ENCODE peak calls at places on chromosomes 12 and 14, in six cellular contexts. One of them, this sample, is unnamed.

GRCh38 chr12:124296916-124297351 is 2.0 kb downstream of the RFLNA start:
- DNase-seq in colonic mucosa: peak; percentile 59
- DNase-seq in BE2C: no peak
- DNase-seq in A673: no peak
- DNase-seq in esophagus muscularis mucosa: no peak
- DNase-seq in IMR-90: no peak
- DNase-seq in this sample: no peak

GRCh38 chr14:72450473-72451044 is 443.3 kb downstream of the DPF3 start:
- DNase-seq in colonic mucosa: no peak
- DNase-seq in BE2C: no peak
- DNase-seq in A673: peak; percentile 80
- DNase-seq in esophagus muscularis mucosa: no peak
- DNase-seq in IMR-90: no peak
- DNase-seq in this sample: no peak

GRCh38 chr12:92912052-92912451 is 17.0 kb downstream of the EEA1 start:
- DNase-seq in colonic mucosa: no peak
- DNase-seq in BE2C: no peak
- DNase-seq in A673: peak; percentile 69
- DNase-seq in esophagus muscularis mucosa: no peak
- DNase-seq in IMR-90: peak; percentile 32
- DNase-seq in this sample: peak; percentile 73

GRCh38 chr14:105182296-105183020 is 1.3 kb upstream of the NUDT14 start:
- DNase-seq in colonic mucosa: no peak
- DNase-seq in BE2C: no peak
- DNase-seq in A673: no peak
- DNase-seq in esophagus muscularis mucosa: no peak
- DNase-seq in IMR-90: no peak
- DNase-seq in this sample: no peak

GRCh38 chr14:73290279-73290678 is 53.0 kb downstream of the PAPLN start:
- DNase-seq in colonic mucosa: no peak
- DNase-seq in BE2C: no peak
- DNase-seq in A673: no peak
- DNase-seq in esophagus muscularis mucosa: no peak
- DNase-seq in IMR-90: peak; percentile 37
- DNase-seq in this sample: no peak

GRCh38 chr14:104824353-104824997 is 23.6 kb downstream of the ZBTB42 start:
- DNase-seq in colonic mucosa: no peak
- DNase-seq in BE2C: no peak
- DNase-seq in A673: no peak
- DNase-seq in esophagus muscularis mucosa: no peak
- DNase-seq in IMR-90: no peak
- DNase-seq in this sample: no peak

GRCh38 chr12:45089417-45089816 is 38.5 kb upstream of the DBX2 start:
- DNase-seq in colonic mucosa: no peak
- DNase-seq in BE2C: no peak
- DNase-seq in A673: peak; percentile 57
- DNase-seq in esophagus muscularis mucosa: no peak
- DNase-seq in IMR-90: no peak
- DNase-seq in this sample: no peak

GRCh38 chr12:86931714-86932113 is 675.5 kb upstream of the MGAT4C start:
- DNase-seq in colonic mucosa: no peak
- DNase-seq in BE2C: no peak
- DNase-seq in A673: no peak
- DNase-seq in esophagus muscularis mucosa: no peak
- DNase-seq in IMR-90: no peak
- DNase-seq in this sample: no peak

GRCh38 chr12:47411961-47412360 is 293.9 kb downstream of the RPAP3 start:
- DNase-seq in colonic mucosa: no peak
- DNase-seq in BE2C: no peak
- DNase-seq in A673: no peak
- DNase-seq in esophagus muscularis mucosa: no peak
- DNase-seq in IMR-90: peak; percentile 18
- DNase-seq in this sample: no peak

GRCh38 chr14:22644305-22644635 is at the start of gene OR6J1:
- DNase-seq in colonic mucosa: no peak
- DNase-seq in BE2C: no peak
- DNase-seq in A673: no peak
- DNase-seq in esophagus muscularis mucosa: no peak
- DNase-seq in IMR-90: no peak
- DNase-seq in this sample: no peak

GRCh38 chr14:73209943-73210342 is 27.4 kb upstream of the PAPLN start:
- DNase-seq in colonic mucosa: no peak
- DNase-seq in BE2C: no peak
- DNase-seq in A673: no peak
- DNase-seq in esophagus muscularis mucosa: no peak
- DNase-seq in IMR-90: peak; percentile 67
- DNase-seq in this sample: peak; percentile 70

GRCh38 chr12:47818701-47819543 is 781 bp downstream of the HDAC7 start:
- DNase-seq in colonic mucosa: peak; percentile 79
- DNase-seq in BE2C: peak; percentile 39
- DNase-seq in A673: no peak
- DNase-seq in esophagus muscularis mucosa: no peak
- DNase-seq in IMR-90: no peak
- DNase-seq in this sample: no peak

GRCh38 chr12:32171211-32171610 is 64.6 kb downstream of the BICD1 start:
- DNase-seq in colonic mucosa: no peak
- DNase-seq in BE2C: no peak
- DNase-seq in A673: no peak
- DNase-seq in esophagus muscularis mucosa: no peak
- DNase-seq in IMR-90: no peak
- DNase-seq in this sample: no peak

GRCh38 chr14:23162800-23163199 is 20.7 kb downstream of the SLC7A8 start:
- DNase-seq in colonic mucosa: no peak
- DNase-seq in BE2C: no peak
- DNase-seq in A673: no peak
- DNase-seq in esophagus muscularis mucosa: no peak
- DNase-seq in IMR-90: no peak
- DNase-seq in this sample: no peak

GRCh38 chr12:16294589-16294988 is 17.1 kb upstream of the SLC15A5 start:
- DNase-seq in colonic mucosa: no peak
- DNase-seq in BE2C: no peak
- DNase-seq in A673: no peak
- DNase-seq in esophagus muscularis mucosa: no peak
- DNase-seq in IMR-90: no peak
- DNase-seq in this sample: no peak

GRCh38 chr12:79561401-79562132 is 129.2 kb downstream of the PAWR start:
- DNase-seq in colonic mucosa: no peak
- DNase-seq in BE2C: no peak
- DNase-seq in A673: no peak
- DNase-seq in esophagus muscularis mucosa: no peak
- DNase-seq in IMR-90: no peak
- DNase-seq in this sample: no peak

GRCh38 chr12:52074006-52074405 is 4.2 kb downstream of the ATG101 start:
- DNase-seq in colonic mucosa: no peak
- DNase-seq in BE2C: peak; percentile 92
- DNase-seq in A673: peak; percentile 18
- DNase-seq in esophagus muscularis mucosa: no peak
- DNase-seq in IMR-90: no peak
- DNase-seq in this sample: peak; percentile 73

GRCh38 chr14:73457050-73457934 is 1.1 kb downstream of the NUMB start:
- DNase-seq in colonic mucosa: peak; percentile 74
- DNase-seq in BE2C: peak; percentile 39
- DNase-seq in A673: peak; percentile 37
- DNase-seq in esophagus muscularis mucosa: peak; percentile 92
- DNase-seq in IMR-90: peak; percentile 33
- DNase-seq in this sample: no peak

GRCh38 chr12:51937941-51938340 is 13.6 kb upstream of the ACVR1B start:
- DNase-seq in colonic mucosa: no peak
- DNase-seq in BE2C: peak; percentile 63
- DNase-seq in A673: no peak
- DNase-seq in esophagus muscularis mucosa: no peak
- DNase-seq in IMR-90: no peak
- DNase-seq in this sample: no peak

GRCh38 chr12:5018677-5019076 is 25.0 kb upstream of the KCNA5 start:
- DNase-seq in colonic mucosa: no peak
- DNase-seq in BE2C: no peak
- DNase-seq in A673: no peak
- DNase-seq in esophagus muscularis mucosa: no peak
- DNase-seq in IMR-90: no peak
- DNase-seq in this sample: no peak

GRCh38 chr12:115511971-115512370 is 765.5 kb downstream of the MED13L start:
- DNase-seq in colonic mucosa: no peak
- DNase-seq in BE2C: no peak
- DNase-seq in A673: no peak
- DNase-seq in esophagus muscularis mucosa: no peak
- DNase-seq in IMR-90: no peak
- DNase-seq in this sample: no peak

GRCh38 chr14:54138354-54139038 is 181.9 kb upstream of the BMP4 start:
- DNase-seq in colonic mucosa: no peak
- DNase-seq in BE2C: no peak
- DNase-seq in A673: no peak
- DNase-seq in esophagus muscularis mucosa: no peak
- DNase-seq in IMR-90: no peak
- DNase-seq in this sample: no peak

GRCh38 chr12:13472690-13473089 is 276.2 kb downstream of the EMP1 start:
- DNase-seq in colonic mucosa: no peak
- DNase-seq in BE2C: no peak
- DNase-seq in A673: no peak
- DNase-seq in esophagus muscularis mucosa: no peak
- DNase-seq in IMR-90: peak; percentile 3
- DNase-seq in this sample: no peak

GRCh38 chr14:100585448-100586152 is 1.6 kb downstream of the BEGAIN start:
- DNase-seq in colonic mucosa: no peak
- DNase-seq in BE2C: no peak
- DNase-seq in A673: no peak
- DNase-seq in esophagus muscularis mucosa: no peak
- DNase-seq in IMR-90: no peak
- DNase-seq in this sample: no peak

GRCh38 chr14:25103261-25103660 is 53.3 kb upstream of the STXBP6 start:
- DNase-seq in colonic mucosa: no peak
- DNase-seq in BE2C: no peak
- DNase-seq in A673: no peak
- DNase-seq in esophagus muscularis mucosa: no peak
- DNase-seq in IMR-90: no peak
- DNase-seq in this sample: no peak
- H3K4me3 ChIP-seq in colonic mucosa: no peak overlapping the region
- H3K4me3 ChIP-seq in BE2C: no peak overlapping the region
- H3K4me3 ChIP-seq in A673: no peak overlapping the region
- H3K4me3 ChIP-seq in esophagus muscularis mucosa: no peak overlapping the region
- H3K4me3 ChIP-seq in IMR-90: no peak overlapping the region
- H3K4me3 ChIP-seq in this sample: no peak overlapping the region

GRCh38 chr12:2796187-2796663 is 1.5 kb downstream of the FKBP4 start:
- DNase-seq in colonic mucosa: peak; percentile 47
- DNase-seq in BE2C: no peak
- DNase-seq in A673: no peak
- DNase-seq in esophagus muscularis mucosa: no peak
- DNase-seq in IMR-90: no peak
- DNase-seq in this sample: no peak
- TF ChIP-seq CTCF in colonic mucosa: no peak
- TF ChIP-seq CTCF in BE2C: no peak
- TF ChIP-seq CTCF in A673: no peak
- TF ChIP-seq CTCF in esophagus muscularis mucosa: no peak
- TF ChIP-seq CTCF in IMR-90: no peak
- TF ChIP-seq CTCF in this sample: no peak

DNA sequence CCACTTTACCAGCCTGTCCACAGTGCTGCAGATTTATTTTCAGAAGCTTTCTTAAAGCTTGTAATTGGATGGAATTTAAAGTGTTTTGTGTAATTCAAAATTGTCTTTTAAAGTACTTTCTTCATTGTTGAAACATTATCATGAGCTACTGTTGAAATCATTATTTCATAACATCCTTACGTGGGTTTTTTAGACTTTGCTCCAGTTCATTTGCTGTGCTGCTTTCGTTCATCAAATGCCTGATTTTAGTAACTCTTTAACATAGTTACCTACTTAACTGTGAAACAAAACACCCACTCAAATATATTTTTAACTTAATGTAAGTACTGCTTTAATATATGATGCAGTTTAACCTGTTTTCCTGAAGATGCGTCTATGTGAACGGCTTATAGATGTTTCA is 47.5 kb downstream of the PIWIL1 start:
- DNase-seq in colonic mucosa: no peak
- DNase-seq in BE2C: no peak
- DNase-seq in A673: no peak
- DNase-seq in esophagus muscularis mucosa: no peak
- DNase-seq in IMR-90: no peak
- DNase-seq in this sample: no peak
- H3K4me3 ChIP-seq in colonic mucosa: no peak overlapping the region
- H3K4me3 ChIP-seq in BE2C: no peak overlapping the region
- H3K4me3 ChIP-seq in A673: no peak overlapping the region
- H3K4me3 ChIP-seq in esophagus muscularis mucosa: no peak overlapping the region
- H3K4me3 ChIP-seq in IMR-90: no peak overlapping the region
- H3K4me3 ChIP-seq in this sample: no peak overlapping the region

GRCh38 chr12:89344862-89345202 is 7.5 kb downstream of the DUSP6 start:
- DNase-seq in colonic mucosa: no peak
- DNase-seq in BE2C: no peak
- DNase-seq in A673: no peak
- DNase-seq in esophagus muscularis mucosa: no peak
- DNase-seq in IMR-90: no peak
- DNase-seq in this sample: no peak
- TF ChIP-seq CTCF in colonic mucosa: no peak
- TF ChIP-seq CTCF in BE2C: no peak
- TF ChIP-seq CTCF in A673: no peak
- TF ChIP-seq CTCF in esophagus muscularis mucosa: no peak
- TF ChIP-seq CTCF in IMR-90: no peak
- TF ChIP-seq CTCF in this sample: no peak